ENCODE peak calls at places on chromosome 21, in seven cellular contexts. B, L, R, H, P, G and M are unnamed samples.

GRCh38 chr21:25501996-25502665 is 105.2 kb downstream of the MRPL39 start:
- DNase-seq in B (no peak), L (no peak), R (no peak), H (no peak), P (peak), G (no peak), M (peak)

GRCh38 chr21:41706263-41706639 is 60.6 kb downstream of the RIPK4 start:
- DNase-seq in B (no peak), L (no peak), R (no peak), H (no peak), P (no peak), G (no peak), M (no peak)

GRCh38 chr21:43667191-43667904 is 8.0 kb downstream of the RRP1B start:
- DNase-seq in B (no peak), L (no peak), R (peak), H (no peak), P (no peak), G (peak), M (peak)

GRCh38 chr21:14737922-14738321 is 191.8 kb upstream of the SAMSN1 start:
- DNase-seq in B (peak), L (peak), R (no peak), H (peak), P (no peak), G (peak), M (peak)

GRCh38 chr21:32048353-32048752 is 175.5 kb downstream of the HUNK start:
- DNase-seq in B (no peak), L (no peak), R (no peak), H (no peak), P (no peak), G (no peak), M (no peak)

GRCh38 chr21:23016617-23017016 is 2018.4 kb downstream of the NCAM2 start:
- DNase-seq in B (no peak), L (peak), R (no peak), H (no peak), P (no peak), G (no peak), M (no peak)

GRCh38 chr21:19076031-19076430 is 672.4 kb upstream of the TMPRSS15 start:
- DNase-seq in B (no peak), L (no peak), R (no peak), H (no peak), P (no peak), G (no peak), M (no peak)

GRCh38 chr21:42272984-42273600 is 42.1 kb downstream of the TFF3 start:
- DNase-seq in B (no peak), L (no peak), R (no peak), H (no peak), P (no peak), G (no peak), M (no peak)

GRCh38 chr21:17461014-17461413 is 51.8 kb upstream of the CXADR start:
- DNase-seq in B (peak), L (no peak), R (peak), H (no peak), P (no peak), G (peak), M (no peak)

GRCh38 chr21:17730782-17731181 is 88.4 kb downstream of the C21orf91 start:
- DNase-seq in B (no peak), L (no peak), R (no peak), H (no peak), P (no peak), G (no peak), M (no peak)

GRCh38 chr21:46191257-46191685 is 7.0 kb upstream of the SPATC1L start:
- DNase-seq in B (no peak), L (no peak), R (peak), H (no peak), P (no peak), G (peak), M (no peak)

GRCh38 chr21:39136711-39137110 is 46.5 kb downstream of the PSMG1 start:
- DNase-seq in B (no peak), L (no peak), R (no peak), H (no peak), P (no peak), G (peak), M (no peak)

DNA sequence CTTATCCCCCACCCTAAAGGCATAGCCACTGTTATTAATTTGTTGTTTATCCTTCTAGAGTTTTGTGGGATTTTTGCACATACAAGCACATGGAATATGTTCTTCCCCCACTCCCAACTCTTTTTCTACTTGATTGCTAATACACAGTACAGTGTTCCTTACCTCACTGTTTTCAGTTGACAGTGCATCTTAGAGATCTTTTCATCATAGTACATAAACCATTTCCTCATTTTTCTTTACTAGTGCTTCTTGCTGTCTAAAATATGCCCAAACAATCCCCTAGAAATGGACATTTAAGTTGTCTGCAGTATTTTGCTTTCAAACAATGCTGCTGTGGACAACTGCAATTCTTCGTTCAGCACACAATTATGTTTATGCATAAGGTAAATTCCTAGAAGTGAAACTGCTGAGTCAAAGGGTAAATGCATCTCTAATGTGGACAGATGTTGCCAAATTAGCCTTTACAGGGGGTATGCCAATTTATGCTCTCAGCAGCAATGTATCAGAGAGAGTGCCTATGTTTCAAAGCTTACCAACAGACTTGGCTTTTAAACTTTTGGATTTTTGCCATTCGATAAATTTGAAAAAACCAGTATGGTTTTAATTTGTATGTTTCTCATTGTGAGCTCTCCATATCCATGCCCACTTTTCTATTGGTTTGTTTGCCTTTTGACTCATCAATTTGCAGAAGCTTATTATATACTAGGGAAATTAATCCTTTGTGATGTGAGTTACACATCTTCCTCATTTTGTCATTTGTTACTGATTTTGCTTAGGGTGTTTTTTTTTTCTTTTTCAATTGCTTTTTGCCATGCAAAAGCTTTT is 132.6 kb downstream of the MRPS6 start:
- DNase-seq in B (no peak), L (no peak), R (peak), H (no peak), P (peak), G (no peak), M (peak)
- H3K4me3 ChIP-seq in B (no peak), L (no peak), R (no peak), H (no peak), P (no peak), G (no peak), M (no peak)

GRCh38 chr21:20737227-20737626 is 261.0 kb upstream of the NCAM2 start:
- DNase-seq in B (no peak), L (no peak), R (no peak), H (no peak), P (no peak), G (no peak), M (no peak)

GRCh38 chr21:20741445-20741844 is 256.8 kb upstream of the NCAM2 start:
- DNase-seq in B (no peak), L (no peak), R (no peak), H (no peak), P (no peak), G (no peak), M (no peak)

DNA sequence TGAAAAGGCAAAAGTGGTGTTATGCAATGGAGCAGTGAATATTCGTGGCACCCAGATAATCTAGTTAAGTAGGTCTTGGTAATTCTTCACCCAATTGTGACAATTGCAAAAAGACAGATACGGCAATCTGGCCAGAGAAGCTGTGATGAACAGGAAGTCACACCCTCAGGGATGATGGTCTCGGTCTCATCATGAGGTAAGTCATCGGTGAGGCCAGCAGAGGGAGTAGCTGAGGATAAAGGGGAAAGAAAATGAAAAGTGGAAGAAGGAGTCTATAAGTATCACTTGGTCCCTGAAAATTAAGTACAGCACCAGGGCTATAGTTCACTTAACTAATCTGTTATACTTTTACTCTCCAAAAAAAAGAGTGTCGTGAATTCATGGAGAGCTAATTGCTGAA is 258.8 kb upstream of the NCAM2 start:
- DNase-seq in B (no peak), L (peak), R (no peak), H (no peak), P (no peak), G (no peak), M (peak)
- TF ChIP-seq CTCF in B (no peak), L (peak), R (no peak), H (no peak), P (no peak), G (no peak), M (no peak)

GRCh38 chr21:34510148-34511142 is 1.6 kb downstream of the KCNE1 start:
- DNase-seq in B (peak), L (peak), R (no peak), H (no peak), P (no peak), G (peak), M (peak)
- H3K4me3 ChIP-seq in B (no peak), L (no peak), R (no peak), H (no peak), P (no peak), G (no peak), M (no peak)

DNA sequence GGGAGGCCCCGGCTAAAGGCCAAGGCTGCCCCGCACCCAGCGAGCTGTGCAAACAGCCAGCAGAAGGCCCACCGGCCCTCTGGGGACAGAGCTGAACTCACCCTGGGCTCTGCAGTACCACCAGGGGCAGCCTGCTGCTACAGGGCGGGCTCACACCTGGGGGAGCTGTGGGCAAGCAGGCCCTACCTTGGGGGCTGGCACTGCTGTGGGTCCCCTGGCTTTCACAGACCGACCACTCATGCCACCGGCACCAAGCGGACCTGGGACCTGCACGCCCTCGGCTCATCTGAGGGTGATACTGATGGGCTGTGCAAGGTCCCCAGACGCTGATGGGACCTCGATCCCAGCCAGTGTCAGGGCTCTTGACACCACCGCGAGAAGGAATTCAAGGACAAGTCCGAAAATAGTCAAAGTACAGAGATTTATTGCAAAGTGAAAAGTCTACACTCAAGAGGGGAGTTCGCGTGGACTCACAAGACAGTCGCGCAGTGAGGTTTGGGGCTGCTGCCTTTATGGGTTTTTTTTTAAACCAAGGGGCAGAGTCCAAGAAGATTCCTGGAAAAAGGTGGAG is 61.0 kb upstream of the ADARB1 start:
- DNase-seq in B (no peak), L (peak), R (no peak), H (no peak), P (no peak), G (no peak), M (no peak)
- TF ChIP-seq CTCF in B (no peak), L (peak), R (peak), H (no peak), P (no peak), G (no peak), M (no peak)

DNA sequence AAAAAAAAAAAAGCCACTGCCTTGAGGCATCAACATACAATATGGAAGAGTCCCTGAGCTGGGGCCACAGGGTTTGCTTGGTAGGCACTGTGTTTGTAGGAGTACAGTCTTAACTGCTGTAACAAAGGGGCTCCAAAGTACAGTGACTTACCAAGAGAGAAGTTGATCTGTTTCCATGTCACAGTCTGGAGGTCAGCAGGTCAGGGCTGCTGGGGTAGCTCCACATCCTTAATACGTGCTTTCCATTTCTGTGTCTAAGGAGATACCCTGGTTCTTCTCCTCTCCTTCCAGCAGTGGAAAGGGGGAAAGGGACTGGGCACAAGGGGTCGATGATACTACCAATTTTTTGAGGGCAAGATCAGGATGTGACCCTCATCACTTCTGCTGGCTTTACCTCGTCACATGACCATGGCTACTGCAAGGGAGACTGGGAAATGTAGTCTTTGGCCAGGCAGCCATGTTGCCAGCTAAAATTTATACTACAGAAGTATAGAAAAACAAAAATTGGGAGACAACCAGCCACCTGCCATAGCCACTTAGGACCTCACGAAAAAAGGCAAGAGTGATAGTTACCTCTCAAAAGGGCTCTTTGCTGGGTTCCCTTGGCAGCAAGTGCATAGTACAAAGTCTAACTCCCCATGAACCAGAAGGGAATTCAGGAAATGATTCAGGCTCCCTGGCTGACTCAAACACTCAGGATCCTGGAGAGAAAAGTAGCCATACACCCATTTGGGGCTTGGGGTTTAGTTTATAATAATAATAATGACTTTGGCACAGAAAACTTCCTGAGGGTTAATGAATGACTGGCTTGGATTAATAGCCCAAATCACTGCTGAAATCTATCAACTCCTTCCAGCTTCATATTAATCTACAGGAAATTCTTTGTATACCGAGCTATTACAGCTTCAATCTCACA is 52.7 kb upstream of the ATP5PO start:
- DNase-seq in B (no peak), L (no peak), R (no peak), H (no peak), P (no peak), G (peak), M (peak)
- H3K4me3 ChIP-seq in B (no peak), L (no peak), R (no peak), H (no peak), P (no peak), G (no peak), M (no peak)

GRCh38 chr21:20875741-20876140 is 122.5 kb upstream of the NCAM2 start:
- DNase-seq in B (no peak), L (no peak), R (no peak), H (no peak), P (no peak), G (no peak), M (no peak)
- TF ChIP-seq CTCF in B (no peak), L (no peak), R (no peak), H (no peak), P (no peak), G (no peak), M (no peak)

GRCh38 chr21:28345934-28346333 is 646.7 kb downstream of the LTN1 start:
- DNase-seq in B (no peak), L (no peak), R (no peak), H (no peak), P (no peak), G (no peak), M (no peak)
- H3K4me3 ChIP-seq in B (no peak), L (no peak), R (no peak), H (no peak), P (no peak), G (no peak), M (no peak)

GRCh38 chr21:34922487-34922886 is 126.6 kb downstream of the RUNX1 start:
- DNase-seq in B (no peak), L (no peak), R (no peak), H (no peak), P (no peak), G (no peak), M (no peak)
- TF ChIP-seq CTCF in B (no peak), L (peak), R (no peak), H (no peak), P (no peak), G (no peak), M (no peak)

GRCh38 chr21:34834852-34835501 is 166.2 kb downstream of the CLIC6 start:
- DNase-seq in B (no peak), L (no peak), R (no peak), H (no peak), P (no peak), G (no peak), M (no peak)

GRCh38 chr21:34839070-34839820 is 170.5 kb downstream of the CLIC6 start:
- DNase-seq in B (no peak), L (no peak), R (no peak), H (no peak), P (no peak), G (no peak), M (no peak)

GRCh38 chr21:34835526-34835925 is 166.7 kb downstream of the CLIC6 start:
- DNase-seq in B (no peak), L (no peak), R (peak), H (no peak), P (no peak), G (no peak), M (no peak)

GRCh38 chr21:34836103-34836932 is 167.5 kb downstream of the CLIC6 start:
- DNase-seq in B (no peak), L (no peak), R (peak), H (no peak), P (no peak), G (peak), M (no peak)

GRCh38 chr21:34836933-34837505 is 168.2 kb downstream of the CLIC6 start:
- DNase-seq in B (no peak), L (no peak), R (no peak), H (no peak), P (no peak), G (no peak), M (no peak)
- H3K4me3 ChIP-seq in B (no peak), L (no peak), R (peak), H (no peak), P (no peak), G (no peak), M (no peak)

GRCh38 chr21:37402251-37402867 is 35.8 kb downstream of the DYRK1A start:
- DNase-seq in B (no peak), L (no peak), R (no peak), H (no peak), P (no peak), G (no peak), M (no peak)

GRCh38 chr21:37393030-37393429 is 26.5 kb downstream of the DYRK1A start:
- DNase-seq in B (no peak), L (no peak), R (no peak), H (no peak), P (no peak), G (no peak), M (no peak)

GRCh38 chr21:37398697-37399096 is 32.1 kb downstream of the DYRK1A start:
- DNase-seq in B (no peak), L (no peak), R (no peak), H (no peak), P (no peak), G (no peak), M (no peak)

GRCh38 chr21:37393786-37394185 is 27.2 kb downstream of the DYRK1A start:
- DNase-seq in B (no peak), L (no peak), R (no peak), H (no peak), P (no peak), G (no peak), M (no peak)

DNA sequence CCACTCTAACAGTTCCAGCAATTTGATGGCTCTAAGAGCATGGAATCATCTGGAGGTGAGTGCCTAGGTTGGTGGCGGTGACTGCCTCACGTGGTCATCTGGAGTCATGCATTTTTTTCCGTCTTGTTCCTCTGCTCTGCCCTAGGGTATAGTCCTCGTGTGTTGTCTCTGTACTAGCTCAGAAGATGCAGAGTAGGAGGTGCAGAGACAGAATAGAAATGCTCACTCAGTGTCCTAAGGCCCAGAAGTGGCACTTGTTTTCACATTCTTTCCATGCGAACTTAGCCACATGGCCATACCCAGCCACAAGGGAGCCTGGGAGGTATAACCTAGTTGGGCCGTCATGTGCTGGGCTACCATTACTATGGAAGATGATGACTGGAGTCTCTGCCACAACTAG is 30.3 kb downstream of the DYRK1A start:
- DNase-seq in B (no peak), L (no peak), R (no peak), H (no peak), P (no peak), G (no peak), M (no peak)
- TF ChIP-seq CTCF in B (no peak), L (no peak), R (no peak), H (no peak), P (no peak), G (no peak), M (no peak)